ENCODE peak calls at places on chromosomes 2 and 18, in five cellular contexts. G, E, D, A and W are unnamed samples.

GRCh38 chr2:179655627-179656026 is 205.8 kb downstream of the ZNF385B start:
- DNase-seq in E (peak), A (no peak), D (no peak), G (no peak), W (no peak)

GRCh38 chr2:240730506-240731326 is 39.0 kb downstream of the AQP12A start:
- DNase-seq in G (no peak), E (no peak), A (no peak), D (no peak), W (no peak)

GRCh38 chr2:224584111-224584764 is 925 bp downstream of the CUL3 start:
- DNase-seq in E (peak), G (peak), D (peak), A (no peak), W (peak)

GRCh38 chr2:198100323-198100722 is 295.9 kb downstream of the PLCL1 start:
- DNase-seq in G (no peak), A (no peak), D (no peak), E (no peak), W (no peak)

GRCh38 chr18:12645751-12646203 is 12.1 kb downstream of the SPIRE1 start:
- DNase-seq in E (no peak), A (no peak), G (peak), D (peak), W (no peak)

GRCh38 chr2:68235090-68235489 is 17.2 kb downstream of the PPP3R1 start:
- DNase-seq in A (no peak), D (no peak), E (no peak), G (no peak), W (no peak)

GRCh38 chr2:73110622-73111299 is 2.0 kb downstream of the RAB11FIP5 start:
- DNase-seq in D (no peak), E (peak), A (no peak), G (no peak), W (no peak)

GRCh38 chr2:234881413-234882241 is 70.2 kb upstream of the SH3BP4 start:
- DNase-seq in E (peak), G (peak), A (peak), D (peak), W (peak)

GRCh38 chr2:233247744-233248143 is 3.7 kb upstream of the ATG16L1 start:
- DNase-seq in D (no peak), G (peak), A (no peak), E (no peak), W (no peak)

GRCh38 chr2:9613291-9613690 is 17.5 kb downstream of the YWHAQ start:
- DNase-seq in E (peak), G (no peak), A (no peak), D (no peak), W (no peak)

GRCh38 chr2:237896507-237896892 is 37.1 kb downstream of the RAMP1 start:
- DNase-seq in D (no peak), E (peak), G (no peak), A (no peak), W (no peak)

GRCh38 chr2:179701524-179702110 is 159.8 kb downstream of the ZNF385B start:
- DNase-seq in A (no peak), G (no peak), D (no peak), E (no peak), W (no peak)

GRCh38 chr2:213315168-213315876 is 31.1 kb downstream of the SPAG16 start:
- DNase-seq in A (no peak), G (no peak), D (no peak), E (no peak), W (no peak)

GRCh38 chr2:233814063-233814435 is 35.9 kb downstream of the MROH2A start:
- DNase-seq in G (peak), D (no peak), A (no peak), E (peak), W (no peak)

GRCh38 chr2:212912445-212913103 is 238.8 kb downstream of the IKZF2 start:
- DNase-seq in D (no peak), A (no peak), G (peak), E (peak), W (no peak)

GRCh38 chr2:229313591-229313990 is 42.5 kb upstream of the PID1 start:
- DNase-seq in E (peak), D (no peak), G (no peak), A (no peak), W (no peak)

GRCh38 chr2:120699292-120699691 is 36.4 kb upstream of the GLI2 start:
- DNase-seq in D (no peak), G (no peak), E (no peak), A (no peak), W (no peak)

GRCh38 chr2:239140346-239141020 is 260.3 kb downstream of the HDAC4 start:
- DNase-seq in A (no peak), D (no peak), E (peak), G (no peak), W (no peak)

GRCh38 chr2:33477473-33478468 is 1.3 kb downstream of the RASGRP3 start:
- DNase-seq in G (peak), D (no peak), E (no peak), A (no peak), W (no peak)

GRCh38 chr2:46846454-46846990 is 69.1 kb downstream of the MCFD2 start:
- DNase-seq in E (peak), G (no peak), A (no peak), D (no peak), W (no peak)

DNA sequence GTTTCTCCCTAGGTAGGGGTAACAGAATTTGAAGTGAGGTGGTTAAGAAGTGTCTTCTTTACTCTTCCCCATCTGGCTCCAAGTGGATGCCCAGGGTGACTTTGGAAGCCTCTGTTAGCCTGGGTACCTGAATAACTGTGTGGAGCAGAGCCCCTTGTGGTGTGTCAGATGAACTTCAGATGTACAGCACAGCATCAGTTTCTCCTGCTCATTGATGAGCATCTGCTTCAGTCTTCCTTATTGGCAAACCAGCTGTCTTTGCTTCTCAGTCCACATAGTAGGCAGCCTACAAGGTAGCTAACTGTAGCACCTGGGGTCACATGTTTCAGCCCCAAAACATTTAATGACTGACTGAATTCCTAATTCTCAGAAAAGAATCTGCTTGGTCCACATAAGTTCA is 56.2 kb upstream of the ATP8B1 start:
- DNase-seq in D (no peak), G (peak), A (no peak), E (no peak), W (no peak)
- TF ChIP-seq CTCF in D (peak), G (peak), A (no peak), E (peak), W (no peak)

DNA sequence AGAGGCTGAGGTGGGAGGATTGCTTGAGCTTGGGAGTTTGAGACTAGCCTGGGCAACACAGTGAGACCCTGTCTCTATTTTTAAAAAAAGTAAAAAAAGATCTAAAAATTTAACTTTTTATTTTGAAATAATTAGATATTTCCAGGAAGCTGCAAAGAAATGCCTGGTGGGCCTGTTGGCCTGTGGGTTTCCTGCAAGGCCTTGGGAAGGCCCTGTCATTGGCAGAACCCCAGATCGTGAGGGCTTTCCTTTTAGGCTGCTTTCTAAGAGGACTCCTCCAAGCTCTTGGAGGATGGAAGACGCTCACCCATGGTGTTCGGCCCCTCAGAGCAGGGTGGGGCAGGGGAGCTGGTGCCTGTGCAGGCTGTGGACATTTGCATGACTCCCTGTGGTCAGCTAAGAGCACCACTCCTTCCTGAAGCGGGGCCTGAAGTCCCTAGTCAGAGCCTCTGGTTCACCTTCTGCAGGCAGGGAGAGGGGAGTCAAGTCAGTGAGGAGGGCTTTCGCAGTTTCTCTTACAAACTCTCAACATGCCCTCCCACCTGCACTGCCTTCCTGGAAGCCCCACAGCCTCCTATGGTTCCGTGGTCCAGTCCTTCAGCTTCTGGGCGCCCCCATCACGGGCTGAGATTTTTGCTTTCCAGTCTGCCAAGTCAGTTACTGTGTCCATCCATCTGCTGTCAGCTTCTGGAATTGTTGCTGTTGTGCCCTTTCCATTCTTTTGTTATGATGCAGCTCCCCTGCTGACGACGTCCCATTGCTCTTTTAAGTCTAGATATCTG is 6.6 kb downstream of the PROC start:
- DNase-seq in G (no peak), E (peak), A (no peak), D (no peak), W (peak)
- TF ChIP-seq CTCF in G (no peak), E (no peak), A (no peak), D (no peak), W (no peak)

DNA sequence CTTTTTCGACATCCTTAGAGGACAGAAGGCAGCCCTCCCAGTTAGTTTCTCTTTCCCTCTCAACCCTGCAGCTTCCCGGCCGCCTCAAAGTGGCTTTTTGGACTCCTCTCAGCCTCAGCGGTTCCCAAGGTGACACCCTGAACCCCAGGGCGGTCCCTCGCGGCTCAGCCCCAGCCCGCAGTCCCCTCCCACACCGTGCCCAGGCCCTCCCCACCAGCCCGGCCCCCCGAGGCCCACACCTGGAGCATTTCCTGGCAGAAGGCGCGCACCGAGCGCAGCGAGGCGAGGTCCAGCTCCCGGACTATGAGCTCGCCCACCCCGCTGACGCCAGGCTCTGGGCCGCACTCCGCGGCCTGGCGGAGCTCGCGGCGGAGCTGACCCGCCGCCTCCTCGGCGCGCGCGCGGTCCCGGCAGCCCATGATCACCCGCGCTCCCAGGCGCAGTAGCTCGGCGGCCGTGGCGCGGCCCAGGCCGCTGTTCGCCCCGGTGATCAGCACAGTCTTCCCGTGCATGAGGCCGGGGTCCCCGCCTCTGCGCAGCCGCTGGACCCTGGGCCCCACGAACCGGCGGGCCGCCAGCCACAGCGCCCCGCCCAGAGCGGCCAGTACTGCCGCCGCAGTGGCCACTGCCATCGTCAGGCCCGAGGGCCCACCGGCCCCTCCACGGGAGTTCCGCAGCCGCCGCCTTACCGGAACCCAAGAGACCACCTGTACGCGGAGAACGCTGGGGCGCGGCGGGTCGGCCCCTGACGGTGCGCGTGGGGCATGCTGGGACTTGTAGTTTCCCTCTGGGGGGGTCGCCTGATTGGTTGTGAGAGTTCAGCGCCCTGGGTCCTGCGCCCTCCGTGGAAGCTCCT is at the start of gene RDH14:
- DNase-seq in A (peak), D (peak), G (peak), E (peak), W (peak)
- TF ChIP-seq CTCF in A (no peak), D (no peak), G (no peak), E (no peak), W (no peak)

GRCh38 chr2:72062336-72062735 is 85.3 kb downstream of the CYP26B1 start:
- DNase-seq in G (no peak), E (no peak), A (no peak), D (no peak), W (no peak)
- TF ChIP-seq CTCF in G (no peak), E (no peak), A (no peak), D (no peak), W (no peak)

GRCh38 chr2:17148298-17149228 is 369.7 kb downstream of the RAD51AP2 start:
- DNase-seq in D (no peak), G (no peak), E (peak), A (no peak), W (no peak)
- TF ChIP-seq CTCF in D (no peak), G (no peak), E (no peak), A (no peak), W (no peak)